ENCODE peak calls at places on chromosomes 2 and 18, in five cellular contexts. F is BJ, E is anterior cingulate cortex, H is RPMI7951, P is GM12892. S is an unnamed sample.

GRCh38 chr2:129741165-129741564 is 238.3 kb upstream of the RAB6C start:
- DNase-seq in F (no peak), E (no peak), H (no peak), P (no peak), S (no peak)

GRCh38 chr2:236262238-236262637 is 2.0 kb downstream of the ASB18 start:
- DNase-seq in E (no peak), F (no peak), P (no peak), H (no peak), S (no peak)

GRCh38 chr2:58447586-58447985 is 206.5 kb upstream of the FANCL start:
- DNase-seq in E (no peak), P (no peak), F (no peak), H (no peak), S (no peak)

GRCh38 chr2:231015462-231015861 is 19.5 kb downstream of the SPATA3 start:
- DNase-seq in H (peak), F (no peak), E (peak), P (no peak), S (no peak)

GRCh38 chr18:31427010-31427409 is 20.5 kb upstream of the DSG3 start:
- DNase-seq in H (no peak), P (no peak), E (no peak), F (no peak), S (no peak)

GRCh38 chr2:135600915-135601314 is 69.6 kb downstream of the R3HDM1 start:
- DNase-seq in P (no peak), H (peak), E (no peak), F (no peak), S (no peak)

GRCh38 chr2:162184362-162184761 is 32.3 kb upstream of the GCG start:
- DNase-seq in H (no peak), P (no peak), E (no peak), F (no peak), S (no peak)

GRCh38 chr18:59779979-59780378 is 82.8 kb upstream of the CCBE1 start:
- DNase-seq in E (no peak), P (no peak), F (no peak), H (peak), S (no peak)

GRCh38 chr2:181393472-181393871 is 63.7 kb upstream of the ITGA4 start:
- DNase-seq in P (peak), F (peak), E (no peak), H (peak), S (peak)

GRCh38 chr2:232129483-232129882 is 168.0 kb downstream of the DIS3L2 start:
- DNase-seq in E (no peak), H (no peak), P (no peak), F (no peak), S (no peak)